ENCODE peak calls at places on chromosome 14, in five cellular contexts. T, A, E, N and F are unnamed samples.
A peak's percentile ranks its signal among the peaks of the same experiment; 100 is the strongest.

GRCh38 chr14:63045612-63046320 is 508 bp upstream of the KCNH5 start:
- DNase-seq in E (peak; percentile 22), N (peak; percentile 37), A (no peak), T (no peak), F (peak; percentile 15)

GRCh38 chr14:93832665-93833064 is 44.4 kb upstream of the PRIMA1 start:
- DNase-seq in A (no peak), N (no peak), E (no peak), T (no peak), F (peak; percentile 91)

GRCh38 chr14:100894416-100894815 is 9.1 kb downstream of the RTL1 start:
- DNase-seq in A (no peak), E (no peak), T (no peak), N (no peak), F (no peak)

GRCh38 chr14:31229009-31229408 is 21.4 kb upstream of the HECTD1 start:
- DNase-seq in N (no peak), E (no peak), A (no peak), T (no peak), F (no peak)

GRCh38 chr14:83923836-83924235 is 1606.1 kb upstream of the FLRT2 start:
- DNase-seq in A (no peak), E (no peak), N (no peak), T (no peak), F (no peak)

GRCh38 chr14:99322731-99323599 is 51.0 kb upstream of the BCL11B start:
- DNase-seq in A (no peak), E (no peak), N (no peak), T (no peak), F (no peak)

GRCh38 chr14:101072945-101073597 is 169.5 kb upstream of the RTL1 start:
- DNase-seq in N (peak; percentile 97), E (peak; percentile 98), A (peak; percentile 67), T (peak; percentile 93), F (peak; percentile 85)

GRCh38 chr14:103561381-103562134 is 899 bp downstream of the BAG5 start:
- DNase-seq in A (peak; percentile 42), T (no peak), E (peak; percentile 63), N (no peak), F (no peak)

GRCh38 chr14:37194698-37195097 is 3.0 kb upstream of the MIPOL1 start:
- DNase-seq in N (no peak), T (no peak), E (no peak), A (no peak), F (no peak)